ENCODE peak calls at places on chromosome 22, in six cellular contexts. P, G, W, A, B and F are unnamed samples. For H3K27me3, the result is how much of the 10 kb centered on the place peaks cover.

GRCh38 chr22:44846726-44847275 is 94.4 kb downstream of the ARHGAP8 start:
- DNase-seq in P (no peak), G (no peak), W (no peak), A (no peak), B (no peak), F (no peak)

GRCh38 chr22:47547239-47547661 is 784.8 kb downstream of the TBC1D22A start:
- DNase-seq in P (no peak), G (no peak), W (no peak), A (no peak), B (no peak), F (peak)

GRCh38 chr22:17113600-17113999 is 7.6 kb downstream of the TMEM121B start:
- DNase-seq in P (no peak), G (no peak), W (no peak), A (no peak), B (no peak), F (no peak)

GRCh38 chr22:46737976-46738641 is at the start of gene CERK:
- DNase-seq in P (no peak), G (no peak), W (no peak), A (peak), B (peak), F (no peak)

GRCh38 chr22:48711669-48712068 is 1116.0 kb downstream of the BRD1 start:
- DNase-seq in P (no peak), G (peak), W (no peak), A (no peak), B (no peak), F (no peak)

GRCh38 chr22:38144025-38144405 is 33.5 kb upstream of the BAIAP2L2 start:
- DNase-seq in P (no peak), G (no peak), W (no peak), A (no peak), B (no peak), F (no peak)

GRCh38 chr22:30607939-30608338 is 965 bp downstream of the TCN2 start:
- DNase-seq in P (no peak), G (no peak), W (no peak), A (no peak), B (no peak), F (no peak)

GRCh38 chr22:49964136-49964492 is 3.5 kb downstream of the PIM3 start:
- DNase-seq in P (no peak), G (no peak), W (no peak), A (no peak), B (no peak), F (peak)

GRCh38 chr22:46066691-46067090 is 83.6 kb upstream of the PPARA start:
- DNase-seq in P (no peak), G (no peak), W (peak), A (no peak), B (peak), F (peak)

GRCh38 chr22:21001601-21002325 is at the start of gene THAP7:
- DNase-seq in P (peak), G (peak), W (peak), A (peak), B (peak), F (peak)

GRCh38 chr22:32880061-32880460 is 78.6 kb downstream of the TIMP3 start:
- DNase-seq in P (no peak), G (no peak), W (no peak), A (no peak), B (no peak), F (no peak)

GRCh38 chr22:41699264-41700104 is at the start of gene MEI1:
- DNase-seq in P (peak), G (peak), W (peak), A (peak), B (peak), F (peak)

GRCh38 chr22:23450434-23450795 is 129.7 kb downstream of the IGLL1 start:
- DNase-seq in P (no peak), G (no peak), W (no peak), A (no peak), B (no peak), F (no peak)

GRCh38 chr22:39699631-39700348 is 129.2 kb downstream of the CACNA1I start:
- DNase-seq in P (no peak), G (no peak), W (no peak), A (no peak), B (peak), F (no peak)

GRCh38 chr22:23831261-23831660 is 7.5 kb downstream of the DERL3 start:
- DNase-seq in P (no peak), G (peak), W (no peak), A (no peak), B (no peak), F (no peak)

GRCh38 chr22:22960307-22960706 is 72.7 kb downstream of the IGLL5 start:
- DNase-seq in P (no peak), G (no peak), W (no peak), A (no peak), B (no peak), F (no peak)

GRCh38 chr22:39514373-39514973 is 5.9 kb upstream of the ATF4 start:
- DNase-seq in P (no peak), G (no peak), W (no peak), A (peak), B (peak), F (no peak)

GRCh38 chr22:39472570-39473556 is 16.1 kb downstream of the MGAT3 start:
- DNase-seq in P (no peak), G (no peak), W (no peak), A (no peak), B (peak), F (no peak)

GRCh38 chr22:40534379-40535188 is 101.9 kb downstream of the MRTFA start:
- DNase-seq in P (no peak), G (no peak), W (peak), A (no peak), B (no peak), F (no peak)

GRCh38 chr22:23060612-23061400 is 9.5 kb upstream of the GNAZ start:
- DNase-seq in P (no peak), G (peak), W (no peak), A (no peak), B (no peak), F (peak)

GRCh38 chr22:50274311-50274710 is 4.1 kb upstream of the MAPK11 start:
- DNase-seq in P (no peak), G (no peak), W (no peak), A (peak), B (peak), F (no peak)

GRCh38 chr22:22089459-22090308 is 107.1 kb upstream of the TOP3B start:
- DNase-seq in P (no peak), G (no peak), W (no peak), A (no peak), B (no peak), F (no peak)

GRCh38 chr22:42769574-42770447 is 49.1 kb upstream of the A4GALT start:
- DNase-seq in P (peak), G (no peak), W (no peak), A (peak), B (peak), F (no peak)

GRCh38 chr22:44994399-44995281 is 15.2 kb downstream of the PHF21B start:
- DNase-seq in P (no peak), G (no peak), W (no peak), A (no peak), B (no peak), F (no peak)

GRCh38 chr22:41523464-41524221 is 20.6 kb downstream of the POLR3H start:
- DNase-seq in P (no peak), G (no peak), W (no peak), A (no peak), B (peak), F (no peak)

GRCh38 chr22:46057206-46057605 is 80.2 kb upstream of the WNT7B start:
- DNase-seq in P (no peak), G (peak), W (peak), A (no peak), B (peak), F (peak)

GRCh38 chr22:50576806-50577696 is 1.2 kb downstream of the CPT1B start:
- DNase-seq in P (no peak), G (no peak), W (no peak), A (no peak), B (no peak), F (no peak)

GRCh38 chr22:30210235-30210831 is 36.2 kb downstream of the LIF start:
- DNase-seq in P (no peak), G (peak), W (peak), A (no peak), B (peak), F (peak)

DNA sequence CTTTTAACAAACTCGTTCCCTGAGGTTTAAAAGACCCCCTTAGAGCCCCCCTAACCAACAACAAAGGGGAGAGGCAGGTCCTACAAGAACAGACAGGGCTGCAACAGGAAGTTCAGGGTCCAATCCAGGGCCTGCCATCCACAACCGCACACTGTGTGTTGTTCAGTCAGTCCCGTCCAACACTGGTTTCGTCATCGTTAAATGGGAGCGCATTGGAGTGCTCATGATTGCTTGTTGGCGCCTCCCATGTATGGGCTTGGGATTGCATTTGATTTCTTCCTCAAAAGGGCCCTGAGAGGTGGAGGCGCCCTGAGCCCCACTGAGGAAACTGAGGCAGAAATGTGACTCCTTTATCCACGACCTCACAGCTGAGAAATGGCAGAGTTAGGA is 174.1 kb downstream of the MN1 start:
- DNase-seq in P (no peak), G (no peak), W (no peak), A (no peak), B (no peak), F (no peak)
- TF ChIP-seq CTCF in P (no peak), G (no peak), W (no peak), A (no peak), B (no peak), F (no peak)

DNA sequence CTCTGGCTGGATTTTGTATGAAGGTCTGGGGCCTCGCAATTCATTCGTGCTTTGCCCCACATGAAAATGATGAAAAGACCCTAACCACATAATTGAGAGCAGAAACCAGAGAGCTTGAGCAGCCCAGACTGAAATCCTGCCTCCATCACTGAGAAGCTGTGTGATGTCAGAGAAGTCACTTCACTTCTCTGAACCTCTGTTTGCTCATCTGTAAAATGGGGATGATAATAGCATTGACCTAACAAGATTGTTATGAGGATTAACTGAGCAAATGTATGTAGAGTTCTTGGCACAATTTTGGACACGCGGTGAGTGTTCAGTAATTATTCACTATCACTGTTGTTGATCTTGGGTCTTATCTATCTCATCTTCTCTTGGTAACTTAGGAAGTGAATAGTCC is 56.2 kb upstream of the ASPHD2 start:
- DNase-seq in P (no peak), G (no peak), W (no peak), A (no peak), B (no peak), F (no peak)
- H3K27me3 ChIP-seq in P (under half), G (under half), W (under half), A (under half), B (under half), F (under half)

GRCh38 chr22:36204641-36205032 is 3.0 kb upstream of the APOL4 start:
- DNase-seq in P (no peak), G (no peak), W (no peak), A (no peak), B (no peak), F (no peak)
- TF ChIP-seq CTCF in P (no peak), G (no peak), W (no peak), A (no peak), B (no peak), F (no peak)

GRCh38 chr22:37103151-37103550 is 6.4 kb downstream of the TMPRSS6 start:
- DNase-seq in P (no peak), G (no peak), W (no peak), A (no peak), B (no peak), F (no peak)

GRCh38 chr22:37105154-37105553 is 4.4 kb downstream of the TMPRSS6 start:
- DNase-seq in P (no peak), G (no peak), W (no peak), A (no peak), B (no peak), F (no peak)

GRCh38 chr22:37103696-37104452 is 5.6 kb downstream of the TMPRSS6 start:
- DNase-seq in P (no peak), G (no peak), W (no peak), A (no peak), B (no peak), F (no peak)

GRCh38 chr22:37107779-37108621 is 1.5 kb downstream of the TMPRSS6 start:
- DNase-seq in P (no peak), G (no peak), W (no peak), A (no peak), B (no peak), F (no peak)

DNA sequence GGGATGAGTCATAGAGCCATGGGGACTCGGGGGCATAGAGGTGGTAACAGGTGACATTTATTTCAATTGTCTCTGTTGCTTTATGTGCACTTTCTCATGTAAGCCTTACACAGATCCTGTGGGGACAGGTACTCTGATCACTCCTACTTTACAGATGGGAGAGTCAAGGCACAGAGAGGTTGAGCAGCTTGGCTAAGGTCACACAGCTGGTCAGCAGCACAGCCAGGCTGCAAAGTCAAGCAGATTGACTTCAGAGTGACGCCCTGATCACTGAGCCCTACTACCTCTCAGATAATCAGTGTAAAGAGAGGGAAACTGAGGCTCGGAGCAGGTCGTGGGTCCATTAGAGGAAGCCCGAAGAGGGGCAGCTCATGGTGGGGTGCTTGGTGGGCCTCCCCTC is 3.5 kb downstream of the TMPRSS6 start:
- DNase-seq in P (no peak), G (no peak), W (no peak), A (no peak), B (no peak), F (no peak)
- H3K27me3 ChIP-seq in P (under half), G (under half), W (under half), A (under half), B (under half), F (under half)